ENCODE peak calls at places on chromosomes 16 and 17, in four cellular contexts. V is spleen, X is HCT116, R is H1. A is an unnamed sample. For H3K4me1, the result is how much of the 10 kb centered on the place peaks cover.

GRCh38 chr17:29345066-29345465 is 45.1 kb upstream of the TAOK1 start:
- DNase-seq in V (no peak), X (no peak), R (no peak), A (no peak)

GRCh38 chr17:4161179-4161559 is 18.2 kb downstream of the CYB5D2 start:
- DNase-seq in V (no peak), X (no peak), R (no peak), A (peak)

GRCh38 chr17:50758989-50759544 is 8.3 kb downstream of the ANKRD40CL start:
- DNase-seq in V (no peak), X (no peak), R (no peak), A (no peak)

GRCh38 chr16:14199624-14200023 is 128.5 kb downstream of the MRTFB start:
- DNase-seq in V (no peak), X (no peak), R (no peak), A (no peak)

GRCh38 chr16:88495268-88495772 is 42.2 kb downstream of the ZFPM1 start:
- DNase-seq in V (no peak), X (no peak), R (no peak), A (no peak)

GRCh38 chr17:79077587-79077986 is 3.0 kb downstream of the ENGASE start:
- DNase-seq in V (peak), X (no peak), R (no peak), A (no peak)

GRCh38 chr17:46013502-46014165 is 14.6 kb downstream of the STH start:
- DNase-seq in V (peak), X (no peak), R (no peak), A (no peak)

GRCh38 chr17:75849304-75849695 is 5.1 kb upstream of the UNC13D start:
- DNase-seq in V (peak), X (no peak), R (no peak), A (no peak)

GRCh38 chr17:82175166-82175565 is 37.5 kb downstream of the CCDC57 start:
- DNase-seq in V (no peak), X (no peak), R (no peak), A (no peak)

GRCh38 chr17:47742319-47743181 is 9.5 kb downstream of the TBX21 start:
- DNase-seq in V (peak), X (no peak), R (peak), A (no peak)

GRCh38 chr17:79950306-79950705 is 85.4 kb downstream of the TBC1D16 start:
- DNase-seq in V (no peak), X (no peak), R (peak), A (peak)

GRCh38 chr16:78792952-78793351 is 693.5 kb downstream of the WWOX start:
- DNase-seq in V (no peak), X (no peak), R (no peak), A (no peak)

GRCh38 chr16:55655709-55656694 is at the start of gene SLC6A2:
- DNase-seq in V (no peak), X (no peak), R (peak), A (no peak)

GRCh38 chr16:70402916-70403659 is 35.8 kb downstream of the ST3GAL2 start:
- DNase-seq in V (no peak), X (no peak), R (no peak), A (no peak)

DNA sequence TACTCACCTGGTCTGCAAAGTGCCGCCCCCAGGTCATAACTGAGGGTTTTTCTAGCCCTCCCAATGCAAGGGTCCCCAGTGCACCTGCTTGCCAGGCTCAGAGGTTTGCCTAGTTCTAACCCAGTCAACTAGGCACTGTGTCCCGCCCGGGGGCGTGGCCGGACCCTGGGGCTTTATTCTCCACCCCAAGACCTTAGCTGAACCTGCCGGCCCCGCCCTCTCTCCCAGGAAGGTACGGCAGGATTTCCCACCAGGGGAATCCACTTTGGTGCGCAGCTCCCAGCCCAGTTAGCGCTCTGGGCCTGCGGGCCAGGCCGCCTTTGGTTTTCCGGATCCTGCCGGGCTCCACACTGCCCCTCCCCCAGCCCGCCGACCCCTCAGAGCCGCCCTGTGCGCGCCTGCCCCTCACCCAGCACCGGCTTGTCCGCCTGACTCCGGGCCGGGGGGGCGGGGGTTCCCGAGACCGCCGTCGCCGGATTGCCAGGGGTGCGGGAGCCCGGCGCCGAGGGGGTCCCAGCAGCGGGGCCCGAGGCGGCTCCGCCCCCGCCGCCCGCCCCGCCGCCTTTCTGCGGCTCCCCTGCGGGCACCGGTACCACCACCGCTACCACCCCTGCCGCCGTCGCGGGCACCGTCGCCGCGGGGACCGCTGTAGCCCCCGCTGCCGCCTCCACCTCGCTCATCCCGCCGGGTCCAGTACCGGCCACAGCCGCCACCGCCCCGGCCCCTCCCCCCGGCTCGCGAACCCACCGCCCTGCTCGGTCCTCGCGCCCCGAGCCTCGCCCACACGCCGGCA is 422 bp downstream of the YBX2 start:
- DNase-seq in V (no peak), X (no peak), R (peak), A (peak)
- H3K4me1 ChIP-seq in V (under half), X (under half), R (under half), A (under half)

GRCh38 chr17:9123594-9124553 is 102.6 kb downstream of the NTN1 start:
- DNase-seq in V (no peak), X (no peak), R (no peak), A (no peak)

GRCh38 chr17:9124554-9124935 is 103.2 kb downstream of the NTN1 start:
- DNase-seq in V (no peak), X (no peak), R (no peak), A (no peak)

GRCh38 chr17:9120471-9120870 is 99.2 kb downstream of the NTN1 start:
- DNase-seq in V (no peak), X (peak), R (peak), A (no peak)

GRCh38 chr17:9116861-9117568 is 95.7 kb downstream of the NTN1 start:
- DNase-seq in V (no peak), X (no peak), R (no peak), A (no peak)

DNA sequence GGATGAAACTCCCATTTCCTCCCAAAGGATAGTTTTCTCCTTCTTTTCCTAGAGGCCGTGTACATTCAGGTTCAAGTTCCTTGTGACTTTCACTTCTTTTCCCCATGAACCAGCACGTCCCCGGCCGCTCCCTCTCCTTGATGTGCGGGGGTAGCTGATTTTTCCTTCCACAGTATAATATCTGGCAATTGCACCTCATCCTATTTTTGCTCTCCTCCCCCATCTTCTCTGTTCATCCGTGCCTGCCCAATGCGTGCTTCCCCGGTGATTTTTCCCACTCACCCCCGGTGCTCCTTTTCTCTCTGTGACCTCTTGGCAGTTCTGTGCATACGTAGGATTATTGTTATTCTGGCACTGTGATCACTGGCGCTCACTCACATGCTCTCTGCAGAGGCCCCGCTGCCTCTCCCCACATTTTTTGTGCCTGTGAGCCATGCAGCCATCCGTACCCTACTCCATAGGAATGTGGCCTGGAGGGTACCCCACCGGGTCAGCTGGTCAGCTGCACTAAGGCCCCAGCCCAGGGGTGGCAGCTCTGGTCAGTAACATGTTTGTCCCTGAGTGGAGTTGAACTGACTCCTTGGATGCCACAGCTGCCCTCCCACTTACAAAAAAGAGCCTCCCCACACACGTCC is 100.0 kb downstream of the NTN1 start:
- DNase-seq in V (no peak), X (no peak), R (no peak), A (no peak)
- H3K27ac ChIP-seq in V (no peak), X (no peak), R (no peak), A (peak)

GRCh38 chr17:43416998-43417891 is 18.5 kb downstream of the ARL4D start:
- DNase-seq in V (no peak), X (no peak), R (no peak), A (peak)
- TF ChIP-seq POLR2AphosphoS5 in V (peak), X (no peak), R (no peak), A (no peak)

DNA sequence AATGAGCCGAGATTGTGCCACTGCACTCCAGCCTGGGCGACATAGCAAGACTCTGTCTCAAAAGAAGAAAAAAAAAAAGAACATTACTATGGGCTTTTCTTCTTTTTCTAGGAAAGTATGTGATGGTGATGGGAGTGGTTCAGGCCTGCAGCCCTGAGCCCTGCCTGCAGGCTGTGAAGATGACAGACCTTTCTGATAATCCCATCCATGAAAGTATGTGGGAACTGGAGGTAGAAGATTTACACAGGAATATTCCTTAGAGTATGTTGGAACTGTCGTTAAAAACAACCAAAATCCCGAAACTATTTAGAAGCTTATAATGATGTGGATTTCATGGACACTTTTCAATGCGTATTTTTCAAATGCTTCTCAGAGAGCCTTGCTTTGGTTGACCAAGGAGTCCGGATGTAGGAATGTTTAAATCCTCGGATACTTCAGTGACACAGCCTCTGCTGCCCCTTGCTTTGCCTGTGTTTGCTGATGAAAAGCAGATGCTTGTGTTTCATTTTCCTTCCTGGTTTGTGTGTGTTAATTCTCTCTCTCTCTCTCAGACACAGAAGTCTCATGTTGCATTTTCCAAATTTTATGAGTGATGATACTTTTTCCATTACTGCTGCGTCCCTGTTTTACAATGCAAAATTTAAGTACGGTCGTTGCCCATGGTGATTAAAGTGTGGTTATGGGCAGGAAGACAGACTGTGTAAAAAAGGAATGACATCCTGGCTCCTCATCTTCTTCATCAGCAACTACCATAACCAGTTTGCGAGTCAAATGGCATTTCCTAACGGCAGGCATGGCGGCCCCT is 5.5 kb downstream of the RMI2 start:
- DNase-seq in V (no peak), X (no peak), R (no peak), A (no peak)
- H3K4me1 ChIP-seq in V (under half), X (under half), R (under half), A (under half)

DNA sequence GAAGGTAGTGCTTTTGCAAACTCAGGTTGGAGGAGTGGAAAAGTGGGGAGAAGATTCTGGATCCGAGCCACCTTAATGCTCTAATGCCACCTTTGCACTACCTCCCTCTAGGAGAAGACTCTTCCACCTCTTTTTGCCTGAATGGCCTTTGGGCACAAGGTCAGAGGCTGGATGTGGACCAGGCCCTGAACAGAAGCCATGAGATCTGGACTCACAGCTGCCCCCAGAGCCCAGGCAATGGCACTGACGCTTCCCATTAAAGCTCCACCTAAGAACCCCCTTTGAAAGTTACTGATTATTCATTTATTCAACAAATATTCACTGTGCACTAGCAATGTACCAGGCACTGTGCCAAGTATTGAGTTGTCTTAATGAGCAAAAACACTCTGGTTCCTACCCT is 3.2 kb downstream of the SHBG start:
- DNase-seq in V (no peak), X (no peak), R (no peak), A (no peak)
- H3K27ac ChIP-seq in V (no peak), X (no peak), R (no peak), A (no peak)

GRCh38 chr17:55814377-55814776 is 63.5 kb downstream of the PCTP start:
- DNase-seq in V (no peak), X (no peak), R (no peak), A (no peak)
- TF ChIP-seq POLR2AphosphoS5 in V (peak), X (no peak), R (no peak), A (no peak)